ENCODE peak calls at places on chromosomes 2 and 18, in eight cellular contexts. One of them, this sample, is unnamed.

GRCh38 chr2:18299423-18300212 is 260.8 kb downstream of the RDH14 start:
- DNase-seq in HCT116: no peak
- DNase-seq in progenitor cell of endocrine pancreas: no peak
- DNase-seq in left ventricle myocardium inferior: no peak
- DNase-seq in GM13977: no peak
- DNase-seq in psoas muscle: no peak
- DNase-seq in fibroblast of the aortic adventitia: peak
- DNase-seq in foreskin fibroblast: peak
- DNase-seq in this sample: no peak

GRCh38 chr2:118974103-118974911 is 32.3 kb downstream of the MARCO start:
- DNase-seq in HCT116: no peak
- DNase-seq in progenitor cell of endocrine pancreas: no peak
- DNase-seq in left ventricle myocardium inferior: no peak
- DNase-seq in GM13977: no peak
- DNase-seq in psoas muscle: no peak
- DNase-seq in fibroblast of the aortic adventitia: peak
- DNase-seq in foreskin fibroblast: peak
- DNase-seq in this sample: no peak

GRCh38 chr2:8364668-8365067 is 317.2 kb upstream of the ID2 start:
- DNase-seq in HCT116: no peak
- DNase-seq in progenitor cell of endocrine pancreas: no peak
- DNase-seq in left ventricle myocardium inferior: no peak
- DNase-seq in GM13977: no peak
- DNase-seq in psoas muscle: no peak
- DNase-seq in fibroblast of the aortic adventitia: no peak
- DNase-seq in foreskin fibroblast: no peak
- DNase-seq in this sample: no peak

GRCh38 chr2:20992201-20992711 is 51.6 kb downstream of the APOB start:
- DNase-seq in HCT116: no peak
- DNase-seq in progenitor cell of endocrine pancreas: no peak
- DNase-seq in left ventricle myocardium inferior: no peak
- DNase-seq in GM13977: no peak
- DNase-seq in psoas muscle: no peak
- DNase-seq in fibroblast of the aortic adventitia: peak
- DNase-seq in foreskin fibroblast: peak
- DNase-seq in this sample: no peak

GRCh38 chr2:171158790-171159325 is 1.8 kb downstream of the TLK1 start:
- DNase-seq in HCT116: no peak
- DNase-seq in progenitor cell of endocrine pancreas: no peak
- DNase-seq in left ventricle myocardium inferior: no peak
- DNase-seq in GM13977: no peak
- DNase-seq in psoas muscle: no peak
- DNase-seq in fibroblast of the aortic adventitia: no peak
- DNase-seq in foreskin fibroblast: no peak
- DNase-seq in this sample: no peak

GRCh38 chr2:17270894-17271293 is 247.3 kb downstream of the RAD51AP2 start:
- DNase-seq in HCT116: no peak
- DNase-seq in progenitor cell of endocrine pancreas: no peak
- DNase-seq in left ventricle myocardium inferior: no peak
- DNase-seq in GM13977: no peak
- DNase-seq in psoas muscle: no peak
- DNase-seq in fibroblast of the aortic adventitia: no peak
- DNase-seq in foreskin fibroblast: no peak
- DNase-seq in this sample: no peak

GRCh38 chr2:24929230-24929629 is 9.2 kb upstream of the ADCY3 start:
- DNase-seq in HCT116: no peak
- DNase-seq in progenitor cell of endocrine pancreas: no peak
- DNase-seq in left ventricle myocardium inferior: no peak
- DNase-seq in GM13977: no peak
- DNase-seq in psoas muscle: no peak
- DNase-seq in fibroblast of the aortic adventitia: no peak
- DNase-seq in foreskin fibroblast: no peak
- DNase-seq in this sample: no peak

GRCh38 chr18:21534327-21534726 is 66.2 kb downstream of the ESCO1 start:
- DNase-seq in HCT116: no peak
- DNase-seq in progenitor cell of endocrine pancreas: no peak
- DNase-seq in left ventricle myocardium inferior: no peak
- DNase-seq in GM13977: no peak
- DNase-seq in psoas muscle: no peak
- DNase-seq in fibroblast of the aortic adventitia: no peak
- DNase-seq in foreskin fibroblast: no peak
- DNase-seq in this sample: no peak

GRCh38 chr18:51135795-51136194 is 61.7 kb downstream of the MEX3C start:
- DNase-seq in HCT116: peak
- DNase-seq in progenitor cell of endocrine pancreas: no peak
- DNase-seq in left ventricle myocardium inferior: no peak
- DNase-seq in GM13977: no peak
- DNase-seq in psoas muscle: no peak
- DNase-seq in fibroblast of the aortic adventitia: no peak
- DNase-seq in foreskin fibroblast: no peak
- DNase-seq in this sample: no peak

GRCh38 chr2:53739057-53739456 is 28.5 kb upstream of the CHAC2 start:
- DNase-seq in HCT116: no peak
- DNase-seq in progenitor cell of endocrine pancreas: no peak
- DNase-seq in left ventricle myocardium inferior: no peak
- DNase-seq in GM13977: no peak
- DNase-seq in psoas muscle: no peak
- DNase-seq in fibroblast of the aortic adventitia: no peak
- DNase-seq in foreskin fibroblast: no peak
- DNase-seq in this sample: no peak

GRCh38 chr18:3454365-3455089 is 4.6 kb downstream of the TGIF1 start:
- DNase-seq in HCT116: no peak
- DNase-seq in progenitor cell of endocrine pancreas: no peak
- DNase-seq in left ventricle myocardium inferior: no peak
- DNase-seq in GM13977: peak
- DNase-seq in psoas muscle: no peak
- DNase-seq in fibroblast of the aortic adventitia: peak
- DNase-seq in foreskin fibroblast: peak
- DNase-seq in this sample: peak

GRCh38 chr2:16071865-16072637 is 131.7 kb downstream of the MYCN start:
- DNase-seq in HCT116: no peak
- DNase-seq in progenitor cell of endocrine pancreas: no peak
- DNase-seq in left ventricle myocardium inferior: no peak
- DNase-seq in GM13977: no peak
- DNase-seq in psoas muscle: no peak
- DNase-seq in fibroblast of the aortic adventitia: no peak
- DNase-seq in foreskin fibroblast: no peak
- DNase-seq in this sample: no peak

GRCh38 chr2:84613082-84613481 is 96.8 kb downstream of the DNAH6 start:
- DNase-seq in HCT116: peak
- DNase-seq in progenitor cell of endocrine pancreas: no peak
- DNase-seq in left ventricle myocardium inferior: no peak
- DNase-seq in GM13977: no peak
- DNase-seq in psoas muscle: no peak
- DNase-seq in fibroblast of the aortic adventitia: no peak
- DNase-seq in foreskin fibroblast: no peak
- DNase-seq in this sample: no peak

GRCh38 chr18:2368102-2368501 is 203.2 kb downstream of the METTL4 start:
- DNase-seq in HCT116: no peak
- DNase-seq in progenitor cell of endocrine pancreas: no peak
- DNase-seq in left ventricle myocardium inferior: no peak
- DNase-seq in GM13977: no peak
- DNase-seq in psoas muscle: no peak
- DNase-seq in fibroblast of the aortic adventitia: no peak
- DNase-seq in foreskin fibroblast: no peak
- DNase-seq in this sample: no peak

GRCh38 chr2:220275454-220275853 is 648.0 kb downstream of the SLC4A3 start:
- DNase-seq in HCT116: no peak
- DNase-seq in progenitor cell of endocrine pancreas: no peak
- DNase-seq in left ventricle myocardium inferior: no peak
- DNase-seq in GM13977: no peak
- DNase-seq in psoas muscle: no peak
- DNase-seq in fibroblast of the aortic adventitia: peak
- DNase-seq in foreskin fibroblast: peak
- DNase-seq in this sample: no peak

GRCh38 chr2:100907832-100908231 is 87.9 kb downstream of the NPAS2 start:
- DNase-seq in HCT116: no peak
- DNase-seq in progenitor cell of endocrine pancreas: no peak
- DNase-seq in left ventricle myocardium inferior: no peak
- DNase-seq in GM13977: no peak
- DNase-seq in psoas muscle: no peak
- DNase-seq in fibroblast of the aortic adventitia: no peak
- DNase-seq in foreskin fibroblast: no peak
- DNase-seq in this sample: no peak

GRCh38 chr2:109644571-109645275 is 30.6 kb downstream of the SOWAHC start:
- DNase-seq in HCT116: no peak
- DNase-seq in progenitor cell of endocrine pancreas: peak
- DNase-seq in left ventricle myocardium inferior: peak
- DNase-seq in GM13977: no peak
- DNase-seq in psoas muscle: no peak
- DNase-seq in fibroblast of the aortic adventitia: peak
- DNase-seq in foreskin fibroblast: peak
- DNase-seq in this sample: peak

GRCh38 chr18:76518543-76519155 is 23.6 kb upstream of the ZNF516 start:
- DNase-seq in HCT116: no peak
- DNase-seq in progenitor cell of endocrine pancreas: no peak
- DNase-seq in left ventricle myocardium inferior: peak
- DNase-seq in GM13977: no peak
- DNase-seq in psoas muscle: peak
- DNase-seq in fibroblast of the aortic adventitia: peak
- DNase-seq in foreskin fibroblast: peak
- DNase-seq in this sample: peak

GRCh38 chr2:176813526-176814179 is 398.9 kb upstream of the HNRNPA3 start:
- DNase-seq in HCT116: no peak
- DNase-seq in progenitor cell of endocrine pancreas: no peak
- DNase-seq in left ventricle myocardium inferior: no peak
- DNase-seq in GM13977: no peak
- DNase-seq in psoas muscle: no peak
- DNase-seq in fibroblast of the aortic adventitia: no peak
- DNase-seq in foreskin fibroblast: no peak
- DNase-seq in this sample: no peak

GRCh38 chr2:176814740-176815367 is 397.7 kb upstream of the HNRNPA3 start:
- DNase-seq in HCT116: peak
- DNase-seq in progenitor cell of endocrine pancreas: no peak
- DNase-seq in left ventricle myocardium inferior: no peak
- DNase-seq in GM13977: peak
- DNase-seq in psoas muscle: no peak
- DNase-seq in fibroblast of the aortic adventitia: peak
- DNase-seq in foreskin fibroblast: peak
- DNase-seq in this sample: no peak

GRCh38 chr2:176818653-176819052 is 393.9 kb upstream of the HNRNPA3 start:
- DNase-seq in HCT116: no peak
- DNase-seq in progenitor cell of endocrine pancreas: no peak
- DNase-seq in left ventricle myocardium inferior: no peak
- DNase-seq in GM13977: no peak
- DNase-seq in psoas muscle: no peak
- DNase-seq in fibroblast of the aortic adventitia: no peak
- DNase-seq in foreskin fibroblast: no peak
- DNase-seq in this sample: peak

GRCh38 chr2:176814274-176814673 is 398.3 kb upstream of the HNRNPA3 start:
- DNase-seq in HCT116: no peak
- DNase-seq in progenitor cell of endocrine pancreas: no peak
- DNase-seq in left ventricle myocardium inferior: no peak
- DNase-seq in GM13977: no peak
- DNase-seq in psoas muscle: no peak
- DNase-seq in fibroblast of the aortic adventitia: no peak
- DNase-seq in foreskin fibroblast: no peak
- DNase-seq in this sample: no peak

DNA sequence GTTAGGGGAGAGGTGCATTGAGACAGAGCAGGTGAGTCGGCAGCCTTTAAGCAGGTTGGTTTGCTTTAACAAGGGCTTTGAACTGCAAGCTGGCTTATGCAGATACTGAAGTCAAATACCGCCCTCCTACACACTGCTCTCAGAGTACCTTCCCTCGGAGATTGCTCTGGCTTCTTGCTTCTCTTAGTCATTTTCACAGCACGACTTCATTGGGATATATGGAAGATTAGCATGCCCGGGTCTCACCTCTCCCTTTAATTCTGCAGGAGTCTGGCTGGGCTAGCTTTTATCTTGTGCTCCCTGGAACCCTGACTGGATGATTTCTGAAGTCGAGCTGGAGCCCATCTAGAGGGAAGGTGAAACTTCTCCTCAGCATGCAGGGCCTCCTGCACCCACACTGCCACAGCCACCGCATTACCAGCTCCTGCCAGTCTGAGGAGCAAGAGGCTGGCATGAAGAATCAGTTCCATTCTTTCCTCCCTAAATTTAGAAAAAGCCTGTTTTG is 395.5 kb upstream of the HNRNPA3 start:
- DNase-seq in HCT116: no peak
- DNase-seq in progenitor cell of endocrine pancreas: no peak
- DNase-seq in left ventricle myocardium inferior: no peak
- DNase-seq in GM13977: no peak
- DNase-seq in psoas muscle: no peak
- DNase-seq in fibroblast of the aortic adventitia: no peak
- DNase-seq in foreskin fibroblast: no peak
- DNase-seq in this sample: peak
- TF ChIP-seq CTCF in HCT116: peak
- TF ChIP-seq CTCF in progenitor cell of endocrine pancreas: no peak
- TF ChIP-seq CTCF in left ventricle myocardium inferior: no peak
- TF ChIP-seq CTCF in GM13977: no peak
- TF ChIP-seq CTCF in psoas muscle: no peak
- TF ChIP-seq CTCF in fibroblast of the aortic adventitia: peak
- TF ChIP-seq CTCF in foreskin fibroblast: no peak
- TF ChIP-seq CTCF in this sample: no peak

GRCh38 chr2:241865957-241866858 is 3.3 kb upstream of the RTP5 start:
- DNase-seq in HCT116: no peak
- DNase-seq in progenitor cell of endocrine pancreas: no peak
- DNase-seq in left ventricle myocardium inferior: no peak
- DNase-seq in GM13977: no peak
- DNase-seq in psoas muscle: peak
- DNase-seq in fibroblast of the aortic adventitia: no peak
- DNase-seq in foreskin fibroblast: peak
- DNase-seq in this sample: peak
- TF ChIP-seq CTCF in HCT116: no peak
- TF ChIP-seq CTCF in progenitor cell of endocrine pancreas: no peak
- TF ChIP-seq CTCF in left ventricle myocardium inferior: no peak
- TF ChIP-seq CTCF in GM13977: no peak
- TF ChIP-seq CTCF in psoas muscle: no peak
- TF ChIP-seq CTCF in fibroblast of the aortic adventitia: no peak
- TF ChIP-seq CTCF in foreskin fibroblast: no peak
- TF ChIP-seq CTCF in this sample: no peak

DNA sequence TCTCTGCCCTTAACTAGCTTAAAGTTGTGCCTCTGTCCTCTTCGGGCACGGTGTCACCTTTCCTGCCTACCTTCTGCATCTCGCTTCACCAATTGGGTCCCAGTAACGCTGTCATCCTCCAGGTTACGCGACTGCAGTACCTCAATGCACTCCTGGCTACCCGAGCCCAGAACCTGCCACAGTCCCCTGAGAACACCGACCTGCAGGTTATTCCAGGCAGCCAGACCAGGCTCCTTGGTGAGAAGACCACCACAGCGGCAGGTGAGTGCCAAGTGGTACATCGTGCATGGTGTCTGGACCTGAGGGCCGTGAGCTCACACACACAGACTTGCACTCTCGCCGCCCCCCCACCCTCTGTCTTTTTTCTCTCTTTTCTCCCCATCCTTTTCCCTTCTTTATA is 12.8 kb downstream of the CNNM3 start:
- DNase-seq in HCT116: no peak
- DNase-seq in progenitor cell of endocrine pancreas: no peak
- DNase-seq in left ventricle myocardium inferior: no peak
- DNase-seq in GM13977: no peak
- DNase-seq in psoas muscle: no peak
- DNase-seq in fibroblast of the aortic adventitia: no peak
- DNase-seq in foreskin fibroblast: no peak
- DNase-seq in this sample: no peak
- TF ChIP-seq CTCF in HCT116: no peak
- TF ChIP-seq CTCF in progenitor cell of endocrine pancreas: no peak
- TF ChIP-seq CTCF in left ventricle myocardium inferior: no peak
- TF ChIP-seq CTCF in GM13977: no peak
- TF ChIP-seq CTCF in psoas muscle: no peak
- TF ChIP-seq CTCF in fibroblast of the aortic adventitia: no peak
- TF ChIP-seq CTCF in foreskin fibroblast: no peak
- TF ChIP-seq CTCF in this sample: no peak

GRCh38 chr2:70928366-70928765 is 7.3 kb upstream of the ATP6V1B1 start:
- DNase-seq in HCT116: no peak
- DNase-seq in progenitor cell of endocrine pancreas: no peak
- DNase-seq in left ventricle myocardium inferior: no peak
- DNase-seq in GM13977: no peak
- DNase-seq in psoas muscle: no peak
- DNase-seq in fibroblast of the aortic adventitia: no peak
- DNase-seq in foreskin fibroblast: no peak
- DNase-seq in this sample: no peak
- TF ChIP-seq CTCF in HCT116: no peak
- TF ChIP-seq CTCF in progenitor cell of endocrine pancreas: no peak
- TF ChIP-seq CTCF in left ventricle myocardium inferior: no peak
- TF ChIP-seq CTCF in GM13977: no peak
- TF ChIP-seq CTCF in psoas muscle: no peak
- TF ChIP-seq CTCF in fibroblast of the aortic adventitia: no peak
- TF ChIP-seq CTCF in foreskin fibroblast: no peak
- TF ChIP-seq CTCF in this sample: no peak